ENCODE peak calls at places on chromosomes 4 and X, in seven cellular contexts. O is tibial nerve; J is SW480; N is activated T-cell treated with anti-CD3 and anti-CD28 coated beads, Interleukin-2, amount 50 U/mL, for 72 hours; R is NCI-H1436 treated with DMSO at 0.1 percent for 48 hours; M is AG09319; Q is putamen. Z is an unnamed sample.

GRCh38 chrX:134990475-134991473 is at the start of gene SMIM10:
- DNase-seq in O (peak), N (peak), M (peak), R (no peak), J (peak), Q (peak), Z (peak)

GRCh38 chrX:58025979-58026378 is 115.7 kb upstream of the ZXDA start:
- DNase-seq in O (peak), M (no peak), N (peak), J (peak), R (no peak), Q (peak), Z (no peak)

GRCh38 chrX:33183366-33183765 is 28.0 kb downstream of the DMD start:
- DNase-seq in J (peak), Q (peak), M (no peak), N (no peak), R (no peak), O (peak), Z (no peak)

GRCh38 chr4:173493041-173493440 is 37.0 kb downstream of the HAND2 start:
- DNase-seq in J (no peak), N (no peak), M (no peak), Q (no peak), O (no peak), R (no peak), Z (no peak)

GRCh38 chr4:125787707-125788106 is 473.0 kb downstream of the FAT4 start:
- DNase-seq in R (no peak), Q (no peak), N (no peak), M (no peak), J (no peak), O (no peak), Z (no peak)

GRCh38 chrX:68439341-68439740 is 6.0 kb upstream of the OPHN1 start:
- DNase-seq in J (no peak), N (no peak), Q (no peak), R (no peak), M (no peak), O (no peak), Z (no peak)

GRCh38 chr4:125020089-125021034 is 294.4 kb upstream of the FAT4 start:
- DNase-seq in M (no peak), J (no peak), N (no peak), Q (no peak), O (no peak), R (no peak), Z (no peak)

GRCh38 chr4:125837493-125838238 is 522.9 kb downstream of the FAT4 start:
- DNase-seq in O (no peak), Q (no peak), J (no peak), M (no peak), N (no peak), R (no peak), Z (no peak)

GRCh38 chr4:14566518-14566917 is 435.8 kb upstream of the CPEB2 start:
- DNase-seq in M (no peak), N (no peak), Q (no peak), R (no peak), J (peak), O (no peak), Z (no peak)

GRCh38 chr4:1603413-1604135 is 80.5 kb downstream of the FAM53A start:
- DNase-seq in N (no peak), O (no peak), R (no peak), M (no peak), J (no peak), Q (no peak), Z (no peak)

GRCh38 chr4:157265281-157265680 is 44.8 kb downstream of the GRIA2 start:
- DNase-seq in R (no peak), N (no peak), O (no peak), J (no peak), M (no peak), Q (no peak), Z (no peak)

GRCh38 chrX:151178746-151179145 is 2.4 kb downstream of the GPR50 start:
- DNase-seq in J (no peak), O (no peak), Q (no peak), N (no peak), M (no peak), R (no peak), Z (no peak)

GRCh38 chr4:158667651-158668198 is 4.0 kb downstream of the C4orf46 start:
- DNase-seq in Q (no peak), J (peak), O (no peak), R (no peak), N (peak), M (no peak), Z (no peak)

GRCh38 chr4:76197971-76198410 is 15.6 kb downstream of the SCARB2 start:
- DNase-seq in R (peak), M (no peak), Q (peak), O (peak), J (peak), N (peak), Z (peak)

GRCh38 chr4:70627620-70628019 is 924 bp upstream of the ENAM start:
- DNase-seq in Q (no peak), M (no peak), O (no peak), R (no peak), J (no peak), N (no peak), Z (no peak)

GRCh38 chr4:996030-996993 is 3.1 kb upstream of the SLC26A1 start:
- DNase-seq in M (no peak), J (no peak), R (no peak), N (no peak), O (no peak), Q (no peak), Z (no peak)

GRCh38 chr4:93688978-93689377 is 139.6 kb upstream of the ATOH1 start:
- DNase-seq in R (no peak), N (no peak), M (no peak), Q (no peak), J (no peak), O (no peak), Z (no peak)

GRCh38 chr4:14025093-14025492 is 397.6 kb upstream of the BOD1L1 start:
- DNase-seq in J (no peak), R (no peak), N (no peak), O (no peak), Q (peak), M (no peak), Z (no peak)

Z was measured in brain pericyte.